ENCODE peak calls at places on chromosomes 13 and 19, in four cellular contexts. S, F, Q and W are unnamed samples.

GRCh38 chr13:78465250-78465649 is 138.1 kb downstream of the POU4F1 start:
- DNase-seq in S (no peak), F (no peak), Q (no peak), W (no peak)

GRCh38 chr13:28631792-28632191 is 27.1 kb upstream of the POMP start:
- DNase-seq in S (no peak), F (no peak), Q (no peak), W (no peak)

GRCh38 chr19:13396256-13397080 is 109.8 kb downstream of the CACNA1A start:
- DNase-seq in S (no peak), F (peak), Q (peak), W (peak)

GRCh38 chr19:48963371-48964204 is 1.5 kb upstream of the FTL start:
- DNase-seq in S (peak), F (peak), Q (peak), W (peak)

GRCh38 chr13:92136449-92137180 is 738.2 kb downstream of the GPC5 start:
- DNase-seq in S (no peak), F (no peak), Q (no peak), W (no peak)

GRCh38 chr19:17289489-17289888 is 7.8 kb downstream of the ANKLE1 start:
- DNase-seq in S (no peak), F (no peak), Q (peak), W (peak)

GRCh38 chr19:56748443-56748842 is 76.9 kb upstream of the ZNF835 start:
- DNase-seq in S (no peak), F (no peak), Q (peak), W (no peak)

GRCh38 chr19:48121909-48122371 is 11.3 kb upstream of the PLA2G4C start:
- DNase-seq in S (peak), F (no peak), Q (peak), W (no peak)

GRCh38 chr13:111920306-111920931 is 146.5 kb upstream of the SOX1 start:
- DNase-seq in S (no peak), F (no peak), Q (no peak), W (no peak)

GRCh38 chr13:106520205-106521004 is 15.1 kb downstream of the EFNB2 start:
- DNase-seq in S (no peak), F (no peak), Q (no peak), W (no peak)
- TF ChIP-seq CTCF in S (no peak), F (peak), Q (peak), W (peak)

GRCh38 chr13:48303331-48304131 is at the start of gene RB1:
- DNase-seq in S (peak), F (peak), Q (peak), W (peak)
- TF ChIP-seq CTCF in S (no peak), F (no peak), Q (no peak), W (no peak)

GRCh38 chr13:20847298-20847697 is 55.2 kb downstream of the XPO4 start:
- DNase-seq in S (no peak), F (no peak), Q (no peak), W (no peak)
- TF ChIP-seq CTCF in S (no peak), F (no peak), Q (no peak), W (no peak)

GRCh38 chr13:106596287-106596937 is 28.5 kb upstream of the ARGLU1 start:
- DNase-seq in S (no peak), F (no peak), Q (no peak), W (no peak)
- TF ChIP-seq CTCF in S (no peak), F (peak), Q (no peak), W (no peak)

GRCh38 chr13:26037302-26037701 is 14.5 kb downstream of the SHISA2 start:
- DNase-seq in S (no peak), F (no peak), Q (peak), W (no peak)
- TF ChIP-seq CTCF in S (no peak), F (peak), Q (peak), W (peak)